ENCODE peak calls at places on chromosomes 1 and 21, in six cellular contexts. W is heart right ventricle; M is thoracic aorta; I is neural progenitor cell; F is activated CD8-positive, alpha-beta memory T cell treated with anti-CD3 and anti-CD28 coated beads, Interleukin-2, amount 50 U/mL, for 4 hours; N is Ammon's horn. J is an unnamed sample.

GRCh38 chr1:205268846-205269680 is 41.3 kb downstream of the TMCC2 start:
- DNase-seq in F (no peak), I (no peak), W (no peak), N (no peak), M (no peak), J (peak; percentile 25)

GRCh38 chr1:178536329-178536728 is 23.4 kb downstream of the TEX35 start:
- DNase-seq in F (no peak), N (no peak), M (no peak), I (no peak), W (no peak), J (no peak)

GRCh38 chr1:199089393-199090122 is 450.7 kb downstream of the PTPRC start:
- DNase-seq in N (no peak), I (no peak), W (no peak), F (peak; percentile 21), M (no peak), J (no peak)

GRCh38 chr1:198564716-198565115 is 24.2 kb upstream of the ATP6V1G3 start:
- DNase-seq in M (no peak), I (no peak), F (no peak), W (no peak), N (no peak), J (no peak)

GRCh38 chr21:32535616-32536015 is 49.7 kb downstream of the TCP10L start:
- DNase-seq in F (no peak), N (no peak), W (no peak), I (no peak), M (no peak), J (no peak)

GRCh38 chr1:227035316-227035715 is 95.2 kb downstream of the COQ8A start:
- DNase-seq in F (no peak), I (no peak), N (no peak), M (no peak), W (no peak), J (no peak)

GRCh38 chr1:111510003-111510380 is 6.6 kb upstream of the ADORA3 start:
- DNase-seq in F (no peak), N (peak; percentile 63), W (peak; percentile 53), M (no peak), I (no peak), J (peak; percentile 71)

GRCh38 chr1:185345913-185346717 is 29.1 kb upstream of the IVNS1ABP start:
- DNase-seq in I (no peak), W (no peak), N (peak; percentile 35), M (no peak), F (no peak), J (no peak)

GRCh38 chr1:14441302-14441741 is 157.2 kb upstream of the KAZN start:
- DNase-seq in I (no peak), N (no peak), F (no peak), M (no peak), W (no peak), J (no peak)

GRCh38 chr1:214493126-214493796 is 58.1 kb downstream of the PTPN14 start:
- DNase-seq in N (no peak), I (no peak), M (no peak), W (no peak), F (no peak), J (no peak)

GRCh38 chr1:240526321-240526720 is 85.6 kb downstream of the GREM2 start:
- DNase-seq in M (no peak), W (no peak), N (no peak), F (no peak), I (peak; percentile 66), J (no peak)

GRCh38 chr1:6727535-6727934 is 25.9 kb upstream of the DNAJC11 start:
- DNase-seq in I (peak; percentile 82), W (peak; percentile 41), M (no peak), N (peak; percentile 54), F (peak; percentile 65), J (peak; percentile 49)

GRCh38 chr1:157033357-157033876 is 12.1 kb downstream of the ARHGEF11 start:
- DNase-seq in I (no peak), M (no peak), W (no peak), F (no peak), N (no peak), J (no peak)

J was measured in left ventricle myocardium superior.